ENCODE peak calls at places on chromosomes 5 and 9, in four cellular contexts. S is GM12878, E is K562, F is HepG2. M is an unnamed sample.

GRCh38 chr5:41851116-41851515 is 19.1 kb downstream of the OXCT1 start:
- DNase-seq in S (no peak), E (no peak), F (no peak), M (no peak)

GRCh38 chr9:101307041-101307440 is 77.8 kb downstream of the BAAT start:
- DNase-seq in S (no peak), E (no peak), F (no peak), M (no peak)

GRCh38 chr5:1654786-1655495 is 131.2 kb upstream of the LPCAT1 start:
- DNase-seq in S (no peak), E (no peak), F (no peak), M (no peak)

GRCh38 chr5:152256580-152256979 is 148.5 kb downstream of the NMUR2 start:
- DNase-seq in S (no peak), E (no peak), F (no peak), M (no peak)

GRCh38 chr5:91712718-91713117 is 329.6 kb upstream of the ARRDC3 start:
- DNase-seq in S (no peak), E (no peak), F (no peak), M (no peak)

GRCh38 chr9:4117835-4118610 is 181.8 kb downstream of the GLIS3 start:
- DNase-seq in S (no peak), E (peak; percentile 52), F (peak; percentile 9), M (peak; percentile 36)

GRCh38 chr5:176447538-176447981 is 625 bp upstream of the FAF2 start:
- DNase-seq in S (no peak), E (no peak), F (no peak), M (peak; percentile 78)

GRCh38 chr9:77750284-77750683 is 102.2 kb upstream of the GNA14 start:
- DNase-seq in S (no peak), E (no peak), F (no peak), M (no peak)

GRCh38 chr5:75614165-75614564 is 2.9 kb downstream of the ANKDD1B start:
- DNase-seq in S (no peak), E (no peak), F (no peak), M (no peak)

GRCh38 chr9:94554439-94555331 is at the start of gene PCAT7:
- DNase-seq in S (peak; percentile 12), E (peak; percentile 81), F (peak; percentile 84), M (peak; percentile 53)

GRCh38 chr5:171984748-171985419 is 21.6 kb downstream of the FBXW11 start:
- DNase-seq in S (no peak), E (no peak), F (no peak), M (no peak)

GRCh38 chr5:180026320-180026719 is 45.2 kb downstream of the RNF130 start:
- DNase-seq in S (no peak), E (peak; percentile 44), F (peak; percentile 30), M (no peak)

GRCh38 chr5:168163966-168164365 is 127.5 kb upstream of the WWC1 start:
- DNase-seq in S (no peak), E (no peak), F (no peak), M (no peak)

GRCh38 chr5:139470821-139471300 is at the start of gene SMIM33:
- DNase-seq in S (no peak), E (no peak), F (no peak), M (no peak)

GRCh38 chr5:103249068-103249467 is 9.5 kb upstream of the MACIR start:
- DNase-seq in S (no peak), E (no peak), F (no peak), M (no peak)

GRCh38 chr5:180105827-180106312 is 34.3 kb upstream of the RNF130 start:
- DNase-seq in S (no peak), E (peak; percentile 60), F (no peak), M (no peak)

GRCh38 chr9:135554718-135555117 is 6.8 kb upstream of the PAEP start:
- DNase-seq in S (no peak), E (no peak), F (no peak), M (no peak)

GRCh38 chr9:137669261-137669672 is 50.5 kb downstream of the EHMT1 start:
- DNase-seq in S (no peak), E (peak; percentile 86), F (no peak), M (no peak)

GRCh38 chr9:129962889-129963703 is 79.9 kb downstream of the FNBP1 start:
- DNase-seq in S (peak; percentile 59), E (peak; percentile 67), F (no peak), M (no peak)

GRCh38 chr9:126377521-126377920 is 50.9 kb downstream of the MVB12B start:
- DNase-seq in S (no peak), E (no peak), F (no peak), M (no peak)

GRCh38 chr9:14722391-14723035 is at the start of gene CER1:
- DNase-seq in S (no peak), E (no peak), F (no peak), M (peak; percentile 82)

GRCh38 chr5:912356-913091 is 19.8 kb downstream of the TRIP13 start:
- DNase-seq in S (no peak), E (no peak), F (no peak), M (no peak)

GRCh38 chr9:107739601-107740082 is 250.1 kb upstream of the KLF4 start:
- DNase-seq in S (no peak), E (no peak), F (no peak), M (peak; percentile 44)

GRCh38 chr5:107593009-107593408 is 77.7 kb downstream of the EFNA5 start:
- DNase-seq in S (no peak), E (no peak), F (no peak), M (no peak)

GRCh38 chr5:134534726-134535110 is 9.2 kb downstream of the JADE2 start:
- DNase-seq in S (no peak), E (no peak), F (no peak), M (no peak)

GRCh38 chr9:92590386-92590785 is 54.6 kb upstream of the ECM2 start:
- DNase-seq in S (no peak), E (no peak), F (no peak), M (no peak)

DNA sequence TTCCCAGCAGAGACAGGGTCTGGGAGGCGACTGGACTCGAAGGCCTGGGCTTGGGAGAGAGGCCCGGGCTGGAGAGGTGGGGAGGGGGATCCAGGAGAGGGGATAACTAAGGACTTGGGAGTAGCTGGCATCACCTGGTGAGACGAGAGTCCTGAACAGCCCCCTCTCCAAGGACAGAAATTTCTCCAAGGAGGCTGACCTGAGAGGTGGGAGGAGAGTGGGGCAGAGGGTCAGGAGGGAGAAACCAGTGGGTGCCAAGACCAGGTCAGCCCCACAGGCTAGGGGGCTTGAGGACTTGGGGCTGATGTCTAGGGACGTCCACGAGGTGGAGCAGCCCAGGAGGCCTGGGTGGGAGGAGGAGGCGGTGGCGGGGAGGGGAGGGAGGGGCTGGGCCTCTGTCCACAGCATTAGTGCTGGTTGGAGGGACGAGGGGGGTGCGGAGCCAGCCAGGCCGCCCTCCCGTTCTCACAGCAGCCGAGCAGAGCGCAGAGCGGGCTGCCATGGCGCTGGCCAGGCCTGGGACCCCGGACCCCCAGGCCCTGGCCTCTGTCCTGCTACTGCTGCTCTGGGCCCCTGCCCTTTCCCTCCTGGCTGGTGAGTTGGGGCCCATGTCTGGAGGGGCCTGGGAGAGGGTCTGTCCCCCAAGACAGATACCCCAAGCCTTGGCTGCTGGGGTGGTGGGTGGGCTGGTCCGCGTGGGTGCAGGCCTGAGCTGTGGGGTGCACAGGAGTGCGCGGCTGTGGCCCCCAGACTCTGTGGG is at the start of gene CRB2:
- DNase-seq in S (no peak), E (peak; percentile 81), F (peak; percentile 54), M (peak; percentile 58)
- TF ChIP-seq KDM1A in S (no peak), E (no peak), F (no peak), M (no peak)

GRCh38 chr5:65833780-65834179 is 92.6 kb upstream of the ERBIN start:
- DNase-seq in S (no peak), E (no peak), F (no peak), M (no peak)

GRCh38 chr5:65840071-65840470 is 86.3 kb upstream of the ERBIN start:
- DNase-seq in S (no peak), E (no peak), F (no peak), M (no peak)

GRCh38 chr5:65834306-65834705 is 92.1 kb upstream of the ERBIN start:
- DNase-seq in S (no peak), E (no peak), F (no peak), M (no peak)

GRCh38 chr5:65835191-65835590 is 91.2 kb upstream of the ERBIN start:
- DNase-seq in S (no peak), E (no peak), F (no peak), M (no peak)

GRCh38 chr5:65837139-65837538 is 89.2 kb upstream of the ERBIN start:
- DNase-seq in S (no peak), E (no peak), F (no peak), M (no peak)
- TF ChIP-seq GABPA in S (no peak), E (no peak), F (no peak), M (no peak)

DNA sequence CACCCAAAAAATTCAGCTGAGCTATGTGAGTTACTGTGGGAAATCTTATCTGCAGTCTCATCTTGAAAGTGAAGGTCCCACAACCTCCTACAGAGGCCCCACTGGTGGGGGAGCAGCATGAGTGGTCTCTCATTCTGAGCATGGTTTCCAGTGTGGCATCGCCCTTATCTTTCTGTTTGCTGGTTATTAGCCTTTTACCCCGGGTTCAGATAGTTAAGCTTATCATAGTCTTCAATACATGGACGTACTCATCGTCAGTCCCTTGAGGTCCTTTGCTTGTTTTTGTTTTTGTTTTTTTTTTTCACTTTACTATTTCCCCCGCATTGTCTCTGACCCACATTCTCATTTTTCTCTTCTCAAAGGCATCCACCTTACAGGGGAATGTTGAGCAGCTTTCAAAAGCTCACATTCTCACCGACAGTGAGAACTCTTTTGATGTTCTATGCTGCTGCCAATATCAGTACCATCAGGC is 7.7 kb upstream of the HAVCR2 start:
- DNase-seq in S (peak; percentile 63), E (no peak), F (no peak), M (no peak)
- TF ChIP-seq KDM1A in S (no peak), E (no peak), F (no peak), M (no peak)

DNA sequence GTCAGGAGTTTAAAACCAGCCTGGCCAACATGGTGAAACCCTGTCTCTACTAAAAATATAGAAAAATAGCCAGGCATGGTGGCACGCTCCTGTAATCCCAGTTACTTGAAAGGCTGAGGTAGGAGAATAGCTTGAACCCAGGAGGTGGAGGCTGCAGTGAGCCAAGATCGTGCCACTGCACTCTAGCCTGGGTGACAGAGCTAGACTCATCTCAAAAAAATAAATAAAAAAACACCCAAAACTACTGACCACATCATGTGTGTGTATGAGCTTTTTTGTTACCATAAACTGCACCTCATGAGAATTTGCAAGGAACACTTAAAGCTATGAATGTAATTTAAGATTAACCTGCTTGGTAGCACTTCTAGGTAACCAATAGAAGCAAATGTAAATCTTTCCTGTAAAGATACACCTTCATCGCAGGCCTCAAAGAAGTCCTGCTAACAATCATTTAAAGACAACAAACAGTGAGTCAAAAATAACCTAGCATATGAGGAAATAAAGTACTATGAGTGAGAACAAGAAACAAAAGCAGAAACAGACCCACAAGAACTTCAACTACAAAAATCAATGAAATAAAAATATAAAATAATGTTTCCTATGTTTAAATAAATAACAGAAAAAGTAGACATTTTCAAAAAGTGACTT is 13.0 kb downstream of the SLC38A9 start:
- DNase-seq in S (no peak), E (no peak), F (no peak), M (no peak)
- TF ChIP-seq GABPA in S (no peak), E (no peak), F (no peak), M (no peak)

DNA sequence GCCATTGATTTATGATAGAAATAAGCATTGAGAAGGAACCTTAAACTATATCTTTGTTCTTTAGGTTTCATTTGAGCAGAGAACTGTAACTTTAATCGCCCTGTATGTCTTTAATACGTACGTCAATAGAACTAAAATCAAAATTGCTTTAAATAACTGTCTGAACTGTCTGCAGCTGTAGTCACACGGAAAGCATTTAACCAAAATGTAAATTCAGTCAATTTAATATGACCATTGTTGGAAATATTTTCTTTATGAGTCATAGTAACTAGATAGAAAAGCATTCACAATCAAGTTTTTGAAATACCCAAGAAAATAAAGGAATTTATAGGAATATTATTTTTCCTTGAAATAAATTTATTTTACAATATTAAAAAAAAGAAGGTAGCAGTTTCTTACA is 157.1 kb upstream of the CDH6 start:
- DNase-seq in S (no peak), E (no peak), F (no peak), M (no peak)
- TF ChIP-seq KDM1A in S (no peak), E (no peak), F (no peak), M (no peak)

GRCh38 chr5:154523704-154524103 is 45.7 kb upstream of the HAND1 start:
- DNase-seq in S (no peak), E (peak; percentile 40), F (no peak), M (no peak)
- TF ChIP-seq GABPA in S (no peak), E (no peak), F (no peak), M (no peak)